ENCODE peak calls at places on chromosome 17, in ten cellular contexts. S, D, G, C, T, F, J, A, W and X are unnamed samples.

GRCh38 chr17:33523577-33523981 is 230.5 kb upstream of the ASIC2 start:
- DNase-seq in S (no peak), D (no peak), G (no peak), C (no peak), T (no peak), F (no peak), J (no peak), A (no peak), W (no peak), X (no peak)

GRCh38 chr17:45319239-45319703 is 2.5 kb upstream of the MAP3K14 start:
- DNase-seq in S (no peak), D (no peak), G (no peak), C (no peak), T (no peak), F (peak; percentile 70), J (no peak), A (no peak), W (peak; percentile 83), X (no peak)

GRCh38 chr17:10192500-10192899 is 5.9 kb downstream of the GAS7 start:
- DNase-seq in S (no peak), D (no peak), G (no peak), C (no peak), T (no peak), F (no peak), J (no peak), A (no peak), W (no peak), X (no peak)

GRCh38 chr17:57808882-57809281 is 41.0 kb downstream of the MRPS23 start:
- DNase-seq in S (no peak), D (no peak), G (no peak), C (no peak), T (no peak), F (no peak), J (no peak), A (no peak), W (no peak), X (no peak)

GRCh38 chr17:6671431-6671830 is 19.9 kb downstream of the C17orf100 start:
- DNase-seq in S (no peak), D (no peak), G (no peak), C (no peak), T (no peak), F (no peak), J (no peak), A (peak; percentile 40), W (no peak), X (no peak)

GRCh38 chr17:17648762-17649161 is 32.5 kb upstream of the RAI1 start:
- DNase-seq in S (no peak), D (no peak), G (no peak), C (no peak), T (no peak), F (no peak), J (no peak), A (no peak), W (no peak), X (no peak)

GRCh38 chr17:75011788-75012319 is 616 bp upstream of the MRPL58 start:
- DNase-seq in S (no peak), D (no peak), G (no peak), C (peak; percentile 41), T (peak; percentile 62), F (no peak), J (peak; percentile 73), A (peak; percentile 76), W (peak; percentile 59), X (no peak)

GRCh38 chr17:57516290-57517215 is 228.5 kb downstream of the CCDC182 start:
- DNase-seq in S (no peak), D (no peak), G (no peak), C (no peak), T (no peak), F (no peak), J (no peak), A (no peak), W (peak; percentile 54), X (no peak)

GRCh38 chr17:61411114-61411943 is 11.7 kb downstream of the TBX2 start:
- DNase-seq in S (no peak), D (no peak), G (no peak), C (peak; percentile 87), T (peak; percentile 74), F (peak; percentile 27), J (peak; percentile 73), A (peak; percentile 68), W (peak; percentile 74), X (peak; percentile 9)

GRCh38 chr17:42518755-42519545 is 17.1 kb upstream of the NAGLU start:
- DNase-seq in S (no peak), D (no peak), G (no peak), C (no peak), T (peak; percentile 72), F (peak; percentile 88), J (peak; percentile 77), A (no peak), W (no peak), X (no peak)

GRCh38 chr17:64236827-64237403 is 26.1 kb downstream of the TEX2 start:
- DNase-seq in S (no peak), D (no peak), G (no peak), C (peak; percentile 45), T (no peak), F (peak; percentile 42), J (no peak), A (no peak), W (no peak), X (no peak)

GRCh38 chr17:29368926-29369325 is 21.2 kb upstream of the TAOK1 start:
- DNase-seq in S (no peak), D (no peak), G (no peak), C (peak; percentile 76), T (no peak), F (no peak), J (peak; percentile 50), A (no peak), W (peak; percentile 40), X (no peak)

DNA sequence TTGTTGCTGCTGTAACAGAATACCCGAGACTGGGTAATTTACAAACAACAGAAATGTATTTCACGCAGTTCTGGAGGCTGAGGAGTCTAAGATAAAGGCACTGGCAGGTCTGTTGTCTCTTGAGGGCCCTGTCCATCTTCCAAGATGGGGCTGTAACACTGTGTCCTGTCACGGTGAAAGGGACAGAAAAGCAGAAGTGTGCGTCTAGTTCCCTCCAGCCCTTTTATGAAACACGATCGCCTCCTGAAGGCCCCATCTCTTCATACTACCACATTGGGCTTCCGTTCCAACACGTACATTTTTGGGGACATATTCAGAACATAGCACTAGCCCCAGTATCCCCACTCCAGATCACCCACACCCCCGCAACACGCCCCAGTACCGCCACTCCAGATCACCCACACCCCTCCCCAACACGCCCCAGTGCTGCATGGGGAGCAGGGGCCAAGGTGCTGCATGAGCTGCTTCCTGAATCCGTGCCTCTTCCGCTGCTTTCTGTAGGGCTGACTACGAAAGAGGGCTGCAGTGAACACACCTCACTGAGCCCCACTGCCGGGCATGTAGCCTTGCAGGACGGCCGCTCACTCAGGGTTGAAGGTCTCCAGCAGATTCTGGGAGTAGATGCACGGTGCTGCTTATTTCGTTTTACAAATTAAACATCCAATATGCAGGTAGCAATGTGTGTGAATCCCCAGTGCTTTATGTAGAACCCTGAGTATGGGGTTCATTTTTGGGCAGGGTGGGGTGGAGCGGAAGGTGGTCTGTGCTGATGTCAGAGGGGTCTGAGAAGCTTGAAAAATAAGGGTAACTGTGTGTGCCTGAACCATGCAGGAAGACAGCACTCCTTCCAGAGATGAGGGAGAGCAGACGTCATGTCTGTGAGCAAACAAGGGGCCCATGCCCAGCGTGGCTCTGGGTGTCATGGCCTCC is 92.0 kb downstream of the RPTOR start:
- DNase-seq in S (no peak), D (no peak), G (no peak), C (no peak), T (no peak), F (no peak), J (no peak), A (no peak), W (no peak), X (no peak)
- H3K4me1 ChIP-seq in S (no peaks in the 10 kb centered on the region), D (no peaks in the 10 kb centered on the region), G (no peaks in the 10 kb centered on the region), C (no peaks in the 10 kb centered on the region), T (no peaks in the 10 kb centered on the region), F (no peaks in the 10 kb centered on the region), J (no peaks in the 10 kb centered on the region), A (no peaks in the 10 kb centered on the region), W (peaks cover 4% of the 10 kb centered on the region), X (no peaks in the 10 kb centered on the region)

GRCh38 chr17:22303865-22304264 is 611.5 kb downstream of the KCNJ18 start:
- DNase-seq in S (no peak), D (no peak), G (no peak), C (no peak), T (no peak), F (no peak), J (no peak), A (no peak), W (no peak), X (no peak)
- H3K9me3 ChIP-seq in S (no peaks in the 10 kb centered on the region), D (no peaks in the 10 kb centered on the region), G (no peaks in the 10 kb centered on the region), C (peaks cover 3% of the 10 kb centered on the region), T (no peaks in the 10 kb centered on the region), F (peaks cover 1% of the 10 kb centered on the region), J (no peaks in the 10 kb centered on the region), A (peaks cover 47% of the 10 kb centered on the region), W (peaks cover 45% of the 10 kb centered on the region), X (no peaks in the 10 kb centered on the region)

GRCh38 chr17:79741751-79742588 is 11.2 kb downstream of the ENPP7 start:
- DNase-seq in S (no peak), D (peak; percentile 65), G (no peak), C (peak; percentile 87), T (peak; percentile 80), F (peak; percentile 73), J (peak; percentile 68), A (peak; percentile 73), W (peak; percentile 32), X (peak; percentile 79)

GRCh38 chr17:79743614-79744013 is 12.9 kb downstream of the ENPP7 start:
- DNase-seq in S (no peak), D (no peak), G (no peak), C (no peak), T (no peak), F (no peak), J (no peak), A (no peak), W (no peak), X (no peak)

GRCh38 chr17:79741401-79741750 is 10.6 kb downstream of the ENPP7 start:
- DNase-seq in S (no peak), D (no peak), G (no peak), C (no peak), T (no peak), F (no peak), J (no peak), A (no peak), W (no peak), X (no peak)

GRCh38 chr17:79742951-79743476 is 12.3 kb downstream of the ENPP7 start:
- DNase-seq in S (no peak), D (no peak), G (no peak), C (peak; percentile 21), T (no peak), F (peak; percentile 63), J (no peak), A (no peak), W (no peak), X (no peak)

DNA sequence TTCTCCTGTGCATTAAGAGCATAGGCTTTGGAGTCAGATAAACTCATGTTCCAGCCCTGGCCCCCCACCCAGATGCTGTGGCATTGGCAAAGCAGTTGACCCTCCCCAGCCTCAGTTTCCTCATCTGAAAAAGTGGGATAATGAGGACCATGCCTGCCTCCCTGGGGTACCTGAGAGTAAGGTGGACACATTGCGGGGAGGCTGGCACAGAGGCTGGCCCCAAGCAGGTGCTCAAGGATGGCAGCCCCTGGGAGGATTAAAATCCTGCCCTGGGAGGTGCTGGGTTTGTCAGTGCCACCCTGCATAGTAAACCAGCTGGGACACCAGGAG is 11.8 kb downstream of the ENPP7 start:
- DNase-seq in S (no peak), D (no peak), G (no peak), C (no peak), T (no peak), F (no peak), J (no peak), A (no peak), W (no peak), X (no peak)
- H3K4me3 ChIP-seq in S (no peak overlapping the region), D (no peak overlapping the region), G (no peak overlapping the region), C (no peak overlapping the region), T (no peak overlapping the region), F (no peak overlapping the region), J (no peak overlapping the region), A (no peak overlapping the region), W (no peak overlapping the region), X (no peak overlapping the region)

GRCh38 chr17:12429125-12429524 is 236.6 kb upstream of the MYOCD start:
- DNase-seq in S (no peak), D (no peak), G (no peak), C (no peak), T (no peak), F (no peak), J (no peak), A (no peak), W (no peak), X (no peak)
- H3K4me1 ChIP-seq in S (peaks cover 41% of the 10 kb centered on the region), D (no peaks in the 10 kb centered on the region), G (no peaks in the 10 kb centered on the region), C (no peaks in the 10 kb centered on the region), T (no peaks in the 10 kb centered on the region), F (no peaks in the 10 kb centered on the region), J (no peaks in the 10 kb centered on the region), A (no peaks in the 10 kb centered on the region), W (peaks cover 3% of the 10 kb centered on the region), X (no peaks in the 10 kb centered on the region)